ENCODE peak calls at places on chromosomes 3 and 15, in ten cellular contexts. A is A549, T is stomach, S is nucleus accumbens, V is GM13977, K is GM06990, O is M059J, Q is GM23248, X is HFF-Myc, I is HTR-8/SVneo. G is an unnamed sample.

GRCh38 chr3:112048911-112049310 is 14.4 kb downstream of the TMPRSS7 start:
- DNase-seq in A (no peak), T (peak; percentile 61), S (no peak), V (no peak), K (no peak), O (no peak), Q (no peak), X (no peak), I (no peak), G (no peak)

GRCh38 chr15:39969871-39970270 is 36.0 kb downstream of the EIF2AK4 start:
- DNase-seq in A (no peak), T (peak; percentile 61), S (no peak), V (no peak), K (no peak), O (peak; percentile 60), Q (peak; percentile 79), X (no peak), I (no peak), G (no peak)

GRCh38 chr15:73763893-73764292 is 10.7 kb upstream of the INSYN1 start:
- DNase-seq in A (no peak), T (no peak), S (no peak), V (no peak), K (no peak), O (no peak), Q (no peak), X (no peak), I (no peak), G (no peak)

GRCh38 chr3:157544501-157545139 is 41.4 kb upstream of the VEPH1 start:
- DNase-seq in A (no peak), T (no peak), S (no peak), V (no peak), K (no peak), O (no peak), Q (peak; percentile 75), X (no peak), I (no peak), G (no peak)

GRCh38 chr3:34405159-34405558 is 606.7 kb downstream of the PDCD6IP start:
- DNase-seq in A (no peak), T (no peak), S (no peak), V (no peak), K (no peak), O (no peak), Q (no peak), X (no peak), I (no peak), G (no peak)

GRCh38 chr3:189508784-189509489 is 122.3 kb upstream of the TP63 start:
- DNase-seq in A (no peak), T (no peak), S (no peak), V (no peak), K (no peak), O (peak; percentile 43), Q (no peak), X (no peak), I (no peak), G (no peak)

GRCh38 chr15:61974759-61975158 is 85.5 kb downstream of the VPS13C start:
- DNase-seq in A (no peak), T (no peak), S (no peak), V (no peak), K (no peak), O (peak; percentile 47), Q (peak; percentile 12), X (no peak), I (no peak), G (no peak)

GRCh38 chr3:141122455-141123030 is 71.4 kb downstream of the SPSB4 start:
- DNase-seq in A (no peak), T (no peak), S (no peak), V (no peak), K (no peak), O (no peak), Q (no peak), X (no peak), I (no peak), G (no peak)

GRCh38 chr15:69303337-69304175 is 4.8 kb downstream of the PAQR5 start:
- DNase-seq in A (peak; percentile 48), T (no peak), S (no peak), V (no peak), K (no peak), O (peak; percentile 29), Q (peak; percentile 32), X (no peak), I (no peak), G (no peak)

GRCh38 chr3:59751606-59752005 is 701.8 kb upstream of the CFAP20DC start:
- DNase-seq in A (no peak), T (no peak), S (no peak), V (no peak), K (no peak), O (peak; percentile 26), Q (no peak), X (no peak), I (no peak), G (no peak)

GRCh38 chr3:161854232-161854771 is 357.7 kb downstream of the OTOL1 start:
- DNase-seq in A (no peak), T (peak; percentile 29), S (no peak), V (peak; percentile 6), K (peak; percentile 1), O (peak; percentile 94), Q (peak; percentile 45), X (peak; percentile 41), I (peak; percentile 3), G (no peak)

GRCh38 chr3:156790141-156790540 is 36.0 kb upstream of the LEKR1 start:
- DNase-seq in A (no peak), T (no peak), S (no peak), V (no peak), K (no peak), O (no peak), Q (no peak), X (no peak), I (no peak), G (no peak)

GRCh38 chr15:33094336-33094735 is 100.2 kb downstream of the FMN1 start:
- DNase-seq in A (no peak), T (no peak), S (no peak), V (no peak), K (no peak), O (no peak), Q (peak; percentile 33), X (no peak), I (no peak), G (no peak)

GRCh38 chr3:143220745-143221144 is 101.2 kb downstream of the CHST2 start:
- DNase-seq in A (no peak), T (no peak), S (no peak), V (no peak), K (no peak), O (no peak), Q (no peak), X (no peak), I (no peak), G (no peak)

GRCh38 chr3:114451561-114452018 is 157.8 kb downstream of the TIGIT start:
- DNase-seq in A (no peak), T (peak; percentile 60), S (peak; percentile 18), V (no peak), K (no peak), O (peak; percentile 68), Q (peak; percentile 43), X (no peak), I (no peak), G (no peak)

GRCh38 chr3:128487813-128488635 is 5.0 kb downstream of the GATA2 start:
- DNase-seq in A (peak; percentile 89), T (peak; percentile 67), S (peak; percentile 29), V (peak; percentile 82), K (no peak), O (peak; percentile 94), Q (peak; percentile 99), X (peak; percentile 59), I (peak; percentile 93), G (peak; percentile 62)

GRCh38 chr3:113104746-113105479 is 106.4 kb upstream of the BOC start:
- DNase-seq in A (no peak), T (no peak), S (no peak), V (no peak), K (no peak), O (no peak), Q (no peak), X (no peak), I (no peak), G (no peak)

G was measured in amygdala.